ENCODE peak calls at places on chromosome 21, in nine cellular contexts. One of them, this sample, is unnamed.

GRCh38 chr21:28704746-28705145 is 287.9 kb downstream of the LTN1 start:
- DNase-seq in fibroblast of mammary gland: no peak
- DNase-seq in amniotic stem cell: no peak
- DNase-seq in ACHN: no peak
- DNase-seq in cardiac muscle cell: peak
- DNase-seq in activated CD4-positive, CD25-positive, alpha-beta regulatory T cell: no peak
- DNase-seq in left colon: no peak
- DNase-seq in substantia nigra: no peak
- DNase-seq in neuronal stem cell: no peak
- DNase-seq in this sample: no peak

GRCh38 chr21:43880111-43880985 is 15.3 kb downstream of the AGPAT3 start:
- DNase-seq in fibroblast of mammary gland: peak
- DNase-seq in amniotic stem cell: no peak
- DNase-seq in ACHN: no peak
- DNase-seq in cardiac muscle cell: no peak
- DNase-seq in activated CD4-positive, CD25-positive, alpha-beta regulatory T cell: no peak
- DNase-seq in left colon: no peak
- DNase-seq in substantia nigra: no peak
- DNase-seq in neuronal stem cell: no peak
- DNase-seq in this sample: no peak

GRCh38 chr21:45409466-45410150 is 4.6 kb downstream of the COL18A1 start:
- DNase-seq in fibroblast of mammary gland: peak
- DNase-seq in amniotic stem cell: no peak
- DNase-seq in ACHN: no peak
- DNase-seq in cardiac muscle cell: no peak
- DNase-seq in activated CD4-positive, CD25-positive, alpha-beta regulatory T cell: no peak
- DNase-seq in left colon: no peak
- DNase-seq in substantia nigra: peak
- DNase-seq in neuronal stem cell: no peak
- DNase-seq in this sample: no peak

GRCh38 chr21:36929622-36930021 is 36.8 kb downstream of the HLCS start:
- DNase-seq in fibroblast of mammary gland: peak
- DNase-seq in amniotic stem cell: no peak
- DNase-seq in ACHN: peak
- DNase-seq in cardiac muscle cell: no peak
- DNase-seq in activated CD4-positive, CD25-positive, alpha-beta regulatory T cell: no peak
- DNase-seq in left colon: no peak
- DNase-seq in substantia nigra: peak
- DNase-seq in neuronal stem cell: no peak
- DNase-seq in this sample: no peak

GRCh38 chr21:44764319-44765230 is 37.0 kb downstream of the UBE2G2 start:
- DNase-seq in fibroblast of mammary gland: no peak
- DNase-seq in amniotic stem cell: no peak
- DNase-seq in ACHN: no peak
- DNase-seq in cardiac muscle cell: no peak
- DNase-seq in activated CD4-positive, CD25-positive, alpha-beta regulatory T cell: no peak
- DNase-seq in left colon: no peak
- DNase-seq in substantia nigra: no peak
- DNase-seq in neuronal stem cell: no peak
- DNase-seq in this sample: no peak

GRCh38 chr21:40118527-40118926 is 251.3 kb downstream of the PCP4 start:
- DNase-seq in fibroblast of mammary gland: no peak
- DNase-seq in amniotic stem cell: no peak
- DNase-seq in ACHN: no peak
- DNase-seq in cardiac muscle cell: no peak
- DNase-seq in activated CD4-positive, CD25-positive, alpha-beta regulatory T cell: no peak
- DNase-seq in left colon: no peak
- DNase-seq in substantia nigra: no peak
- DNase-seq in neuronal stem cell: no peak
- DNase-seq in this sample: no peak

GRCh38 chr21:29748391-29749167 is 191.2 kb downstream of the GRIK1 start:
- DNase-seq in fibroblast of mammary gland: no peak
- DNase-seq in amniotic stem cell: no peak
- DNase-seq in ACHN: no peak
- DNase-seq in cardiac muscle cell: no peak
- DNase-seq in activated CD4-positive, CD25-positive, alpha-beta regulatory T cell: no peak
- DNase-seq in left colon: no peak
- DNase-seq in substantia nigra: peak
- DNase-seq in neuronal stem cell: no peak
- DNase-seq in this sample: no peak

GRCh38 chr21:22250355-22250754 is 1252.1 kb downstream of the NCAM2 start:
- DNase-seq in fibroblast of mammary gland: no peak
- DNase-seq in amniotic stem cell: no peak
- DNase-seq in ACHN: no peak
- DNase-seq in cardiac muscle cell: no peak
- DNase-seq in activated CD4-positive, CD25-positive, alpha-beta regulatory T cell: no peak
- DNase-seq in left colon: no peak
- DNase-seq in substantia nigra: no peak
- DNase-seq in neuronal stem cell: no peak
- DNase-seq in this sample: no peak

GRCh38 chr21:29657228-29657989 is 282.4 kb downstream of the GRIK1 start:
- DNase-seq in fibroblast of mammary gland: no peak
- DNase-seq in amniotic stem cell: no peak
- DNase-seq in ACHN: no peak
- DNase-seq in cardiac muscle cell: no peak
- DNase-seq in activated CD4-positive, CD25-positive, alpha-beta regulatory T cell: no peak
- DNase-seq in left colon: no peak
- DNase-seq in substantia nigra: no peak
- DNase-seq in neuronal stem cell: no peak
- DNase-seq in this sample: no peak

GRCh38 chr21:44475266-44475665 is 20.0 kb downstream of the LRRC3 start:
- DNase-seq in fibroblast of mammary gland: no peak
- DNase-seq in amniotic stem cell: no peak
- DNase-seq in ACHN: no peak
- DNase-seq in cardiac muscle cell: no peak
- DNase-seq in activated CD4-positive, CD25-positive, alpha-beta regulatory T cell: no peak
- DNase-seq in left colon: no peak
- DNase-seq in substantia nigra: no peak
- DNase-seq in neuronal stem cell: no peak
- DNase-seq in this sample: no peak

GRCh38 chr21:41985662-41986416 is 24.3 kb downstream of the ZBTB21 start:
- DNase-seq in fibroblast of mammary gland: no peak
- DNase-seq in amniotic stem cell: no peak
- DNase-seq in ACHN: no peak
- DNase-seq in cardiac muscle cell: no peak
- DNase-seq in activated CD4-positive, CD25-positive, alpha-beta regulatory T cell: no peak
- DNase-seq in left colon: no peak
- DNase-seq in substantia nigra: no peak
- DNase-seq in neuronal stem cell: no peak
- DNase-seq in this sample: no peak

GRCh38 chr21:25964009-25964408 is 206.6 kb downstream of the APP start:
- DNase-seq in fibroblast of mammary gland: peak
- DNase-seq in amniotic stem cell: no peak
- DNase-seq in ACHN: no peak
- DNase-seq in cardiac muscle cell: no peak
- DNase-seq in activated CD4-positive, CD25-positive, alpha-beta regulatory T cell: no peak
- DNase-seq in left colon: no peak
- DNase-seq in substantia nigra: no peak
- DNase-seq in neuronal stem cell: no peak
- DNase-seq in this sample: no peak

GRCh38 chr21:36557316-36557715 is 77.4 kb upstream of the CLDN14 start:
- DNase-seq in fibroblast of mammary gland: no peak
- DNase-seq in amniotic stem cell: no peak
- DNase-seq in ACHN: no peak
- DNase-seq in cardiac muscle cell: no peak
- DNase-seq in activated CD4-positive, CD25-positive, alpha-beta regulatory T cell: no peak
- DNase-seq in left colon: no peak
- DNase-seq in substantia nigra: no peak
- DNase-seq in neuronal stem cell: no peak
- DNase-seq in this sample: no peak

This sample was measured in AG04450.